ENCODE peak calls at places on chromosome 4, in four cellular contexts. E is GM20000, Z is WTC11, B is GM04504. K is an unnamed sample.

GRCh38 chr4:7367894-7368293 is 66.8 kb downstream of the PSAPL1 start:
- DNase-seq in E (no peak), Z (no peak), B (no peak), K (no peak)

GRCh38 chr4:1598206-1598605 is 85.9 kb downstream of the FAM53A start:
- DNase-seq in Z (no peak), E (no peak), B (no peak), K (no peak)

GRCh38 chr4:160745126-160745525 is 1418.7 kb downstream of the FSTL5 start:
- DNase-seq in Z (no peak), B (no peak), E (no peak), K (no peak)

GRCh38 chr4:69096111-69096656 is at the start of gene UGT2B7:
- DNase-seq in B (no peak), Z (no peak), E (no peak), K (peak; percentile 36)

GRCh38 chr4:74292111-74292870 is 16.0 kb upstream of the EPGN start:
- DNase-seq in B (no peak), E (no peak), Z (no peak), K (peak; percentile 12)

GRCh38 chr4:6974138-6974848 is 64.7 kb downstream of the TBC1D14 start:
- DNase-seq in E (peak; percentile 85), B (peak; percentile 70), Z (peak; percentile 95), K (peak; percentile 58)

GRCh38 chr4:39134674-39135073 is 47.7 kb upstream of the WDR19 start:
- DNase-seq in E (peak; percentile 12), Z (no peak), B (no peak), K (no peak)

GRCh38 chr4:57131849-57132745 is 21.9 kb upstream of the IGFBP7 start:
- DNase-seq in Z (peak; percentile 24), E (no peak), B (no peak), K (no peak)

GRCh38 chr4:121875663-121876062 is 5.4 kb upstream of the BBS7 start:
- DNase-seq in B (no peak), Z (no peak), E (no peak), K (no peak)

GRCh38 chr4:158193171-158193749 is 17.0 kb upstream of the TMEM144 start:
- DNase-seq in B (no peak), Z (no peak), E (peak; percentile 28), K (peak; percentile 29)

GRCh38 chr4:149951501-149951900 is 126.7 kb upstream of the DCLK2 start:
- DNase-seq in B (no peak), Z (no peak), E (no peak), K (no peak)

GRCh38 chr4:138199568-138200235 is 42.4 kb downstream of the SLC7A11 start:
- DNase-seq in Z (no peak), B (no peak), E (no peak), K (peak; percentile 79)

GRCh38 chr4:83320548-83320947 is 14.1 kb downstream of the HPSE start:
- DNase-seq in B (peak; percentile 31), Z (no peak), E (no peak), K (peak; percentile 38)

GRCh38 chr4:1712216-1713002 is at the start of gene SLBP:
- DNase-seq in B (peak; percentile 81), Z (peak; percentile 92), E (peak; percentile 98), K (peak; percentile 94)

GRCh38 chr4:16844796-16845586 is 53.5 kb downstream of the LDB2 start:
- DNase-seq in E (no peak), Z (no peak), B (no peak), K (no peak)

GRCh38 chr4:155676430-155676825 is 9.8 kb downstream of the GUCY1A1 start:
- DNase-seq in Z (no peak), B (no peak), E (no peak), K (no peak)

GRCh38 chr4:139440971-139441370 is 12.9 kb upstream of the RAB33B start:
- DNase-seq in B (no peak), Z (no peak), E (no peak), K (no peak)

GRCh38 chr4:13546855-13547562 is 2.7 kb upstream of the NKX3-2 start:
- DNase-seq in B (no peak), E (peak; percentile 52), Z (peak; percentile 70), K (no peak)

GRCh38 chr4:57442834-57443291 is 332.7 kb upstream of the IGFBP7 start:
- DNase-seq in E (peak; percentile 21), B (no peak), Z (peak; percentile 76), K (peak; percentile 19)

GRCh38 chr4:110184124-110184790 is 14.2 kb downstream of the ELOVL6 start:
- DNase-seq in B (no peak), Z (no peak), E (no peak), K (peak; percentile 82)

GRCh38 chr4:116101321-116101720 is 984.1 kb downstream of the TRAM1L1 start:
- DNase-seq in B (no peak), E (no peak), Z (no peak), K (no peak)

GRCh38 chr4:1235381-1236102 is 13.4 kb downstream of the CTBP1 start:
- DNase-seq in Z (no peak), B (no peak), E (no peak), K (no peak)

GRCh38 chr4:69849969-69850368 is 10.0 kb downstream of the SULT1E1 start:
- DNase-seq in Z (no peak), B (no peak), E (peak; percentile 6), K (no peak)

GRCh38 chr4:32775049-32775448 is 2054.9 kb downstream of the PCDH7 start:
- DNase-seq in B (no peak), E (no peak), Z (no peak), K (peak; percentile 37)

GRCh38 chr4:55396305-55397023 is 707 bp downstream of the TMEM165 start:
- DNase-seq in B (no peak), Z (peak; percentile 67), E (peak; percentile 53), K (no peak)

GRCh38 chr4:27084685-27085356 is 224.2 kb downstream of the STIM2 start:
- DNase-seq in Z (peak; percentile 66), E (no peak), B (no peak), K (no peak)

GRCh38 chr4:85720736-85721135 is 245.8 kb downstream of the ARHGAP24 start:
- DNase-seq in E (no peak), B (no peak), Z (no peak), K (peak; percentile 13)

GRCh38 chr4:74933562-74934015 is 673 bp downstream of the PARM1 start:
- DNase-seq in E (peak; percentile 23), B (no peak), Z (no peak), K (no peak)

GRCh38 chr4:123397276-123398150 is 918 bp downstream of the SPRY1 start:
- DNase-seq in E (peak; percentile 40), B (no peak), Z (peak; percentile 66), K (no peak)

GRCh38 chr4:26568446-26568994 is 15.4 kb upstream of the TBC1D19 start:
- DNase-seq in B (peak; percentile 76), E (no peak), Z (no peak), K (peak; percentile 78)

GRCh38 chr4:24003476-24003875 is 113.6 kb upstream of the PPARGC1A start:
- DNase-seq in Z (no peak), B (no peak), E (no peak), K (no peak)

GRCh38 chr4:132016703-132017102 is 1132.4 kb upstream of the PCDH10 start:
- DNase-seq in Z (no peak), B (no peak), E (no peak), K (no peak)

GRCh38 chr4:114281561-114281960 is 302.1 kb upstream of the ARSJ start:
- DNase-seq in Z (no peak), E (no peak), B (peak; percentile 64), K (peak; percentile 16)

GRCh38 chr4:27248829-27249228 is 388.2 kb downstream of the STIM2 start:
- DNase-seq in B (peak; percentile 27), Z (no peak), E (no peak), K (no peak)

GRCh38 chr4:151690884-151691283 is 69.9 kb downstream of the GATB start:
- DNase-seq in B (no peak), Z (no peak), E (no peak), K (no peak)

GRCh38 chr4:77100234-77100633 is 24.4 kb upstream of the CCNI start:
- DNase-seq in B (no peak), E (no peak), Z (no peak), K (no peak)

GRCh38 chr4:86302242-86302641 is 57.6 kb downstream of the MAPK10 start:
- DNase-seq in B (no peak), E (no peak), Z (peak; percentile 50), K (no peak)

K was measured in RCC 7860.